ENCODE peak calls at places on chromosomes 4 and X, in nine cellular contexts. One of them, this sample, is unnamed.

GRCh38 chr4:53605783-53606182 is 14.5 kb upstream of the LNX1 start:
- DNase-seq in NCI-H1092 treated with DMSO at 0.1 percent for 48 hours: no peak
- DNase-seq in stomach: no peak
- DNase-seq in heart left ventricle: no peak
- DNase-seq in NCI-H510A treated with DMSO at 0.1 percent for 48 hours: no peak
- DNase-seq in A549: no peak
- DNase-seq in stimulated activated CD8-positive, alpha-beta memory T cell treated with anti-CD3 and anti-CD28 coated beads, Interleukin-12 subunit alpha, Interleukin-12 subunit beta, amount 100 ng/mL, for 4 hours: no peak
- DNase-seq in left cardiac atrium: no peak
- DNase-seq in iris pigment epithelial cell: peak; percentile 70
- DNase-seq in this sample: no peak

GRCh38 chr4:110193822-110194761 is 4.3 kb downstream of the ELOVL6 start:
- DNase-seq in iris pigment epithelial cell: peak; percentile 99
- DNase-seq in NCI-H510A treated with DMSO at 0.1 percent for 48 hours: peak; percentile 95
- DNase-seq in left cardiac atrium: peak; percentile 76
- DNase-seq in heart left ventricle: peak; percentile 49
- DNase-seq in stimulated activated CD8-positive, alpha-beta memory T cell treated with anti-CD3 and anti-CD28 coated beads, Interleukin-12 subunit alpha, Interleukin-12 subunit beta, amount 100 ng/mL, for 4 hours: peak; percentile 42
- DNase-seq in NCI-H1092 treated with DMSO at 0.1 percent for 48 hours: peak; percentile 28
- DNase-seq in A549: peak; percentile 93
- DNase-seq in stomach: peak; percentile 81
- DNase-seq in this sample: peak; percentile 77

GRCh38 chr4:55756208-55756607 is 63.4 kb upstream of the EXOC1L start:
- DNase-seq in NCI-H510A treated with DMSO at 0.1 percent for 48 hours: no peak
- DNase-seq in left cardiac atrium: no peak
- DNase-seq in A549: no peak
- DNase-seq in iris pigment epithelial cell: no peak
- DNase-seq in heart left ventricle: no peak
- DNase-seq in NCI-H1092 treated with DMSO at 0.1 percent for 48 hours: no peak
- DNase-seq in stomach: no peak
- DNase-seq in stimulated activated CD8-positive, alpha-beta memory T cell treated with anti-CD3 and anti-CD28 coated beads, Interleukin-12 subunit alpha, Interleukin-12 subunit beta, amount 100 ng/mL, for 4 hours: no peak
- DNase-seq in this sample: no peak

GRCh38 chr4:73707269-73707875 is 33.0 kb upstream of the CXCL8 start:
- DNase-seq in NCI-H510A treated with DMSO at 0.1 percent for 48 hours: no peak
- DNase-seq in stimulated activated CD8-positive, alpha-beta memory T cell treated with anti-CD3 and anti-CD28 coated beads, Interleukin-12 subunit alpha, Interleukin-12 subunit beta, amount 100 ng/mL, for 4 hours: no peak
- DNase-seq in left cardiac atrium: no peak
- DNase-seq in A549: no peak
- DNase-seq in iris pigment epithelial cell: no peak
- DNase-seq in stomach: no peak
- DNase-seq in NCI-H1092 treated with DMSO at 0.1 percent for 48 hours: no peak
- DNase-seq in heart left ventricle: no peak
- DNase-seq in this sample: no peak

GRCh38 chrX:9337056-9337455 is 127.8 kb upstream of the TBL1X start:
- DNase-seq in left cardiac atrium: no peak
- DNase-seq in heart left ventricle: peak; percentile 9
- DNase-seq in stomach: no peak
- DNase-seq in A549: no peak
- DNase-seq in NCI-H1092 treated with DMSO at 0.1 percent for 48 hours: peak; percentile 3
- DNase-seq in NCI-H510A treated with DMSO at 0.1 percent for 48 hours: no peak
- DNase-seq in iris pigment epithelial cell: peak; percentile 73
- DNase-seq in stimulated activated CD8-positive, alpha-beta memory T cell treated with anti-CD3 and anti-CD28 coated beads, Interleukin-12 subunit alpha, Interleukin-12 subunit beta, amount 100 ng/mL, for 4 hours: no peak
- DNase-seq in this sample: peak; percentile 6

GRCh38 chr4:186644316-186644638 is 79.4 kb downstream of the FAT1 start:
- DNase-seq in NCI-H1092 treated with DMSO at 0.1 percent for 48 hours: no peak
- DNase-seq in left cardiac atrium: no peak
- DNase-seq in A549: no peak
- DNase-seq in heart left ventricle: no peak
- DNase-seq in NCI-H510A treated with DMSO at 0.1 percent for 48 hours: no peak
- DNase-seq in stimulated activated CD8-positive, alpha-beta memory T cell treated with anti-CD3 and anti-CD28 coated beads, Interleukin-12 subunit alpha, Interleukin-12 subunit beta, amount 100 ng/mL, for 4 hours: no peak
- DNase-seq in stomach: no peak
- DNase-seq in iris pigment epithelial cell: no peak
- DNase-seq in this sample: no peak

GRCh38 chrX:19174401-19175025 is 52.2 kb upstream of the ADGRG2 start:
- DNase-seq in heart left ventricle: no peak
- DNase-seq in left cardiac atrium: peak; percentile 34
- DNase-seq in stimulated activated CD8-positive, alpha-beta memory T cell treated with anti-CD3 and anti-CD28 coated beads, Interleukin-12 subunit alpha, Interleukin-12 subunit beta, amount 100 ng/mL, for 4 hours: no peak
- DNase-seq in iris pigment epithelial cell: peak; percentile 31
- DNase-seq in A549: peak; percentile 81
- DNase-seq in NCI-H510A treated with DMSO at 0.1 percent for 48 hours: no peak
- DNase-seq in NCI-H1092 treated with DMSO at 0.1 percent for 48 hours: no peak
- DNase-seq in stomach: no peak
- DNase-seq in this sample: no peak

GRCh38 chr4:7186516-7187296 is 5.6 kb upstream of the SORCS2 start:
- DNase-seq in stomach: no peak
- DNase-seq in heart left ventricle: no peak
- DNase-seq in NCI-H1092 treated with DMSO at 0.1 percent for 48 hours: no peak
- DNase-seq in iris pigment epithelial cell: no peak
- DNase-seq in NCI-H510A treated with DMSO at 0.1 percent for 48 hours: no peak
- DNase-seq in stimulated activated CD8-positive, alpha-beta memory T cell treated with anti-CD3 and anti-CD28 coated beads, Interleukin-12 subunit alpha, Interleukin-12 subunit beta, amount 100 ng/mL, for 4 hours: no peak
- DNase-seq in left cardiac atrium: no peak
- DNase-seq in A549: no peak
- DNase-seq in this sample: no peak

GRCh38 chr4:141254326-141254725 is 33.6 kb downstream of the ZNF330 start:
- DNase-seq in stimulated activated CD8-positive, alpha-beta memory T cell treated with anti-CD3 and anti-CD28 coated beads, Interleukin-12 subunit alpha, Interleukin-12 subunit beta, amount 100 ng/mL, for 4 hours: no peak
- DNase-seq in iris pigment epithelial cell: no peak
- DNase-seq in left cardiac atrium: no peak
- DNase-seq in A549: no peak
- DNase-seq in stomach: no peak
- DNase-seq in NCI-H510A treated with DMSO at 0.1 percent for 48 hours: no peak
- DNase-seq in heart left ventricle: no peak
- DNase-seq in NCI-H1092 treated with DMSO at 0.1 percent for 48 hours: no peak
- DNase-seq in this sample: no peak

GRCh38 chr4:7187297-7187592 is 5.1 kb upstream of the SORCS2 start:
- DNase-seq in NCI-H1092 treated with DMSO at 0.1 percent for 48 hours: no peak
- DNase-seq in iris pigment epithelial cell: no peak
- DNase-seq in A549: no peak
- DNase-seq in left cardiac atrium: no peak
- DNase-seq in heart left ventricle: no peak
- DNase-seq in stimulated activated CD8-positive, alpha-beta memory T cell treated with anti-CD3 and anti-CD28 coated beads, Interleukin-12 subunit alpha, Interleukin-12 subunit beta, amount 100 ng/mL, for 4 hours: no peak
- DNase-seq in stomach: no peak
- DNase-seq in NCI-H510A treated with DMSO at 0.1 percent for 48 hours: no peak
- DNase-seq in this sample: no peak

GRCh38 chrX:153499876-153500275 is 5.1 kb downstream of the BGN start:
- DNase-seq in NCI-H1092 treated with DMSO at 0.1 percent for 48 hours: no peak
- DNase-seq in left cardiac atrium: no peak
- DNase-seq in heart left ventricle: no peak
- DNase-seq in stimulated activated CD8-positive, alpha-beta memory T cell treated with anti-CD3 and anti-CD28 coated beads, Interleukin-12 subunit alpha, Interleukin-12 subunit beta, amount 100 ng/mL, for 4 hours: no peak
- DNase-seq in NCI-H510A treated with DMSO at 0.1 percent for 48 hours: no peak
- DNase-seq in iris pigment epithelial cell: no peak
- DNase-seq in stomach: no peak
- DNase-seq in A549: no peak
- DNase-seq in this sample: peak; percentile 76

GRCh38 chr4:158268553-158268952 is 58.3 kb downstream of the TMEM144 start:
- DNase-seq in left cardiac atrium: no peak
- DNase-seq in stimulated activated CD8-positive, alpha-beta memory T cell treated with anti-CD3 and anti-CD28 coated beads, Interleukin-12 subunit alpha, Interleukin-12 subunit beta, amount 100 ng/mL, for 4 hours: no peak
- DNase-seq in heart left ventricle: no peak
- DNase-seq in NCI-H1092 treated with DMSO at 0.1 percent for 48 hours: no peak
- DNase-seq in NCI-H510A treated with DMSO at 0.1 percent for 48 hours: no peak
- DNase-seq in iris pigment epithelial cell: no peak
- DNase-seq in stomach: no peak
- DNase-seq in A549: no peak
- DNase-seq in this sample: no peak

This sample was measured in anterior cingulate cortex.